ENCODE peak calls at places on chromosomes 2 and 18, in ten cellular contexts. P, Q, U, N, O, X, S, V, A and H are unnamed samples.

GRCh38 chr2:64186698-64187605 is 42.7 kb upstream of the PELI1 start:
- DNase-seq in V (no peak), A (no peak), U (no peak), N (peak), S (no peak), Q (peak), X (no peak), P (no peak), O (peak), H (no peak)

GRCh38 chr18:23963443-23964185 is 50.9 kb upstream of the TTC39C start:
- DNase-seq in U (no peak), V (no peak), A (no peak), P (no peak), S (no peak), X (no peak), Q (peak), N (no peak), O (peak), H (no peak)

GRCh38 chr2:233419626-233420431 is 65.5 kb downstream of the DGKD start:
- DNase-seq in N (no peak), V (no peak), X (no peak), S (peak), A (no peak), U (no peak), Q (no peak), O (peak), P (no peak), H (no peak)

GRCh38 chr2:27182346-27182745 is 29.5 kb upstream of the ATRAID start:
- DNase-seq in Q (peak), V (peak), U (peak), X (no peak), N (peak), A (no peak), S (no peak), O (peak), P (no peak), H (peak)

GRCh38 chr2:176167398-176167797 is 10.3 kb downstream of the HOXD3 start:
- DNase-seq in Q (peak), N (peak), U (no peak), P (no peak), X (no peak), O (no peak), S (no peak), V (peak), A (no peak), H (no peak)

GRCh38 chr18:22238036-22238435 is 68.6 kb downstream of the GATA6 start:
- DNase-seq in U (no peak), N (no peak), A (no peak), S (no peak), Q (no peak), X (no peak), O (no peak), V (no peak), P (no peak), H (no peak)

GRCh38 chr2:190256087-190256486 is 63.5 kb downstream of the HIBCH start:
- DNase-seq in V (no peak), Q (no peak), P (no peak), U (no peak), S (no peak), A (no peak), N (no peak), X (no peak), O (no peak), H (no peak)

GRCh38 chr2:23361185-23361584 is 23.8 kb upstream of the KLHL29 start:
- DNase-seq in P (no peak), V (no peak), N (no peak), A (no peak), X (no peak), U (no peak), S (no peak), Q (no peak), O (no peak), H (no peak)

GRCh38 chr2:202933958-202934357 is 21.9 kb downstream of the CARF start:
- DNase-seq in A (no peak), P (no peak), O (no peak), U (no peak), Q (no peak), V (no peak), X (no peak), N (no peak), S (no peak), H (no peak)

GRCh38 chr2:171272039-171272438 is 111.3 kb upstream of the TLK1 start:
- DNase-seq in X (peak), N (peak), U (peak), V (peak), P (no peak), Q (peak), O (peak), A (no peak), S (no peak), H (peak)

GRCh38 chr2:143075711-143076110 is 53.5 kb upstream of the ARHGAP15 start:
- DNase-seq in Q (no peak), X (no peak), S (no peak), U (no peak), N (no peak), P (no peak), V (no peak), O (no peak), A (no peak), H (no peak)

GRCh38 chr2:23388292-23388691 is 3.3 kb downstream of the KLHL29 start:
- DNase-seq in X (no peak), N (no peak), P (no peak), A (no peak), S (no peak), V (no peak), Q (no peak), U (no peak), O (no peak), H (no peak)

GRCh38 chr2:27723372-27724144 is 48.0 kb upstream of the MRPL33 start:
- DNase-seq in P (peak), V (peak), S (peak), O (peak), N (peak), X (no peak), U (peak), A (peak), Q (peak), H (no peak)

GRCh38 chr2:50782543-50782942 is 249.4 kb downstream of the NRXN1 start:
- DNase-seq in P (no peak), N (no peak), O (no peak), U (peak), V (peak), X (no peak), Q (no peak), A (no peak), S (no peak), H (no peak)

GRCh38 chr2:224069172-224069571 is 30.1 kb upstream of the SERPINE2 start:
- DNase-seq in O (peak), V (peak), X (no peak), U (no peak), Q (peak), P (no peak), A (no peak), N (peak), S (no peak), H (no peak)

GRCh38 chr2:64765160-64765805 is 111.6 kb upstream of the SERTAD2 start:
- DNase-seq in V (no peak), Q (no peak), P (no peak), O (no peak), S (no peak), U (no peak), X (no peak), N (no peak), A (no peak), H (no peak)

GRCh38 chr2:96788393-96789244 is 27.4 kb upstream of the CNNM3 start:
- DNase-seq in A (no peak), V (peak), Q (peak), P (no peak), N (peak), O (peak), S (no peak), U (peak), X (no peak), H (no peak)

GRCh38 chr2:129857200-129857599 is 122.3 kb upstream of the RAB6C start:
- DNase-seq in Q (no peak), U (no peak), O (no peak), X (no peak), V (no peak), S (no peak), A (no peak), P (no peak), N (no peak), H (no peak)

GRCh38 chr2:102331311-102331980 is 20.1 kb downstream of the IL1RL1 start:
- DNase-seq in N (peak), U (no peak), P (no peak), V (no peak), A (no peak), X (no peak), O (peak), Q (peak), S (no peak), H (no peak)
- H3K4me3 ChIP-seq in N (no peak), U (no peak), P (no peak), V (no peak), A (no peak), X (no peak), O (no peak), Q (no peak), S (no peak), H (no peak)

GRCh38 chr18:78972930-78973331 is 6.7 kb upstream of the SALL3 start:
- DNase-seq in X (no peak), U (no peak), Q (no peak), S (peak), O (no peak), A (no peak), P (no peak), V (no peak), N (no peak), H (no peak)
- H3K4me3 ChIP-seq in X (no peak), U (no peak), Q (no peak), S (peak), O (no peak), A (peak), P (no peak), V (no peak), N (no peak), H (no peak)

GRCh38 chr2:119431976-119432881 is 575 bp downstream of the TMEM37 start:
- DNase-seq in N (peak), X (no peak), Q (peak), P (no peak), U (peak), V (peak), O (peak), S (peak), A (no peak), H (no peak)

GRCh38 chr2:119434664-119435063 is 3.0 kb downstream of the TMEM37 start:
- DNase-seq in X (no peak), S (peak), O (no peak), Q (no peak), P (no peak), V (no peak), N (no peak), A (no peak), U (no peak), H (no peak)

GRCh38 chr2:119433636-119434327 is 2.1 kb downstream of the TMEM37 start:
- DNase-seq in V (no peak), Q (no peak), U (no peak), A (no peak), P (no peak), S (no peak), O (no peak), X (no peak), N (no peak), H (no peak)

GRCh38 chr2:119431155-119431975 is at the start of gene TMEM37:
- DNase-seq in O (peak), U (peak), N (peak), X (no peak), S (peak), A (peak), P (no peak), Q (peak), V (peak), H (peak)

GRCh38 chr2:119432882-119433522 is 1.3 kb downstream of the TMEM37 start:
- DNase-seq in Q (no peak), A (no peak), V (no peak), O (no peak), P (no peak), X (no peak), S (no peak), U (no peak), N (no peak), H (no peak)
- H3K4me3 ChIP-seq in Q (no peak), A (no peak), V (no peak), O (no peak), P (no peak), X (peak), S (peak), U (no peak), N (no peak), H (no peak)

DNA sequence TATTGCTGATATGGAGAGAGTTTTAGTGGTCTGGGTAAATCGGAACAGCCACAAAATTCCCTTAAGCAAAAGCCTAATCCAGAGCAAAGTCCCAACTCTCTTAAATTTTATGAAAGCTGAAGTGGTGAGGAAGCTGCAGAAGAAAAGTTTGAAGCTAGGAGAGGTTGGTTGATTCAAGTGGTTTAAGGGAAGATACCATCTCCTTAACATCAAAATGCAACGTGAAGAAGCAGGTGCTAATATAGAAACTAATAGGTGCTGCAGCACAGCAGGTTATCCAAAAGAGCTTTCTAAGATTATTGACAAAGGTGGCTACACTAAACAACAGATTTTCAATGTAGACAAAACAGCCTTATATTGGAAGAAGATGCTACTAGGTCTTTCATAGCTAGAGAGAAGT is 28.3 kb upstream of the CD8A start:
- DNase-seq in V (no peak), P (no peak), S (no peak), U (no peak), A (no peak), X (no peak), O (no peak), Q (no peak), N (no peak), H (no peak)
- H3K4me3 ChIP-seq in V (no peak), P (no peak), S (no peak), U (no peak), A (no peak), X (no peak), O (no peak), Q (no peak), N (no peak), H (no peak)

GRCh38 chr18:55320399-55321255 is 267.4 kb downstream of the TCF4 start:
- DNase-seq in N (peak), V (peak), P (no peak), S (no peak), Q (peak), U (no peak), X (no peak), O (no peak), A (no peak), H (no peak)
- H3K4me3 ChIP-seq in N (peak), V (peak), P (peak), S (no peak), Q (peak), U (peak), X (no peak), O (no peak), A (no peak), H (peak)

DNA sequence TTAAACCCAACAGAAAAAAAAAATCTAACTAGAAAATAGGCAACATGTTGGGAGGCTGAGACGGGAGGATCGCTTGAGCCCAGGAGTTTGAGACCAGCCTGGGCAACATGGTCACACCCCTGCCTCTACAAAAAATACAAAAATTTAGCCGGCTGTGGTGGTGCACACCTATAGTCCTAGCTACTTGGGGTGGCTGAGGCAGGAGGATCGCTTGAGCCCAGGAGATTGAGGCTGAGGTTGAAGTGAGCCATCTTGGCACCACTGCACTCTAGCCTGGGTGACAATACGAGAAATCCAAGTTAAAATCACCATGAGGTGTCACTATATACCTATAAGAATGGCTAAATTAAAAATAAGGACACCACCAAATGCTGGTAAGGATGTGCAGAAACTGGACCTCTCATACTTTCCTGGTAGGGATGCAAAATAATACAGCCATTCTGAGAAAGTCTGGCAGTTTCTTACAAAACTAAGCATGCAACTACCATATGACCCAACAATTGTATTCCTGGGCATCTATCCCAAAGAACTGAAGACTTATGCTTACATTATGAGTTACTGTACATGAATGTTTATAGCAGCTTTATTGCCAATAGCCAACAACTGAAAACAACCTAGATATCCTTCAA is 2.2 kb downstream of the SEPTIN10 start:
- DNase-seq in P (no peak), N (peak), V (peak), A (no peak), X (no peak), Q (peak), S (no peak), U (peak), O (peak), H (peak)
- H3K4me3 ChIP-seq in P (no peak), N (peak), V (peak), A (no peak), X (peak), Q (peak), S (peak), U (peak), O (peak), H (peak)

DNA sequence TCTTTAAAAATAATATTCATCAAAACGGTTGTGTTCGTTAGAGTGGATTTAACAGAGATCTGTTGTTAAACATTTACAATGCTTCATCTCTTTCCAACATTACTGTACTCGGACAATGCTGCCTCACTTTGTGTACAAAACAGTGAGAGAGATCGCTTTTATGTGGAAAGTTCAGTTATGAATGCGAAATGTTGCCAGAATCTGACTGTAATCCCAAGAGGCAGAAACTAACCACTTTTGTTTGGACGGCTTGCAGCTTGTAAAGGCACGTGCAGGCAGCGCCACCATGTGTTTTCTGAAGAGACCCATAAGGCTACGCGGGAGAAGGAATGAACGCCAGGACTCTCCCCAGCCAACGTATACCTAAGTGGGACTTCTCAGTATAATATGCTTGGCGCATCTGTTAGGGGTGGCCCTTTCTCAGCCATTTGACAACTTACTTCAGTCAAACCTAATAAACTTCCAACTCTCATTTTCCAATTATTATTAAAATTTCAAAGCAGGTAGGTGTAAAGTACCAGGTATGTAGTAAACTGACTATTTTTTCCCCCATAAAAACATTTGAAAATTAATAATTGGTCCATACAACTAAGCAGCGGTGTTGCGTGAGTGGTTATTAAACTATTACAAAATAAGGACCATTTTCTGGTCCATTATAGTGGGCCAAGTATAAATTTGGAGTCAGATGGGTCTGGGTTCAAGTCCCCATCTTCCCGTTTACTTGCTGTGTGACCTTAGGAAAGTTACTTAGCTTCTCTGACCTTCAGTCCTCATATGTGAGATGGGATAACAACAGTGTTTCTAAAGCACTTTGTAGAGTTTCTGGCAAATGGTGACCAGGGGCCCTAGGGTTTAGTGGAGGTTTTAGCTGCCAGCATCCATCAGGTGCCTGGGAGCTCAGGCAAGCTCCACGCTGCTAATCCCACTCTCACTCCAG is 5.6 kb upstream of the NAPG start:
- DNase-seq in A (peak), S (peak), P (peak), N (peak), Q (peak), O (peak), U (peak), X (peak), V (peak), H (peak)
- H3K4me3 ChIP-seq in A (no peak), S (no peak), P (no peak), N (peak), Q (peak), O (no peak), U (no peak), X (no peak), V (peak), H (no peak)

GRCh38 chr2:100416397-100416938 is 1.0 kb downstream of the CHST10 start:
- DNase-seq in P (no peak), S (no peak), N (peak), U (no peak), O (peak), A (no peak), X (no peak), V (no peak), Q (no peak), H (no peak)

GRCh38 chr2:100418563-100418962 is 1.1 kb upstream of the CHST10 start:
- DNase-seq in A (no peak), X (no peak), N (no peak), P (no peak), U (no peak), O (no peak), S (no peak), V (no peak), Q (peak), H (no peak)

GRCh38 chr2:100413586-100413985 is 3.9 kb downstream of the CHST10 start:
- DNase-seq in V (no peak), N (no peak), P (no peak), A (no peak), Q (no peak), O (no peak), U (no peak), S (no peak), X (no peak), H (no peak)

GRCh38 chr2:100416939-100417744 is at the start of gene CHST10:
- DNase-seq in S (peak), P (no peak), A (peak), V (peak), X (no peak), U (peak), O (peak), N (peak), Q (peak), H (peak)

GRCh38 chr2:100417745-100418090 is 250 bp upstream of the CHST10 start:
- DNase-seq in Q (no peak), V (no peak), O (no peak), U (no peak), N (no peak), X (no peak), A (no peak), S (no peak), P (no peak), H (no peak)
- H3K4me3 ChIP-seq in Q (peak), V (peak), O (peak), U (peak), N (peak), X (peak), A (peak), S (peak), P (peak), H (peak)

GRCh38 chr18:13620206-13620672 is 106.1 kb downstream of the FAM210A start:
- DNase-seq in N (no peak), A (no peak), Q (no peak), X (no peak), V (no peak), P (no peak), O (no peak), S (no peak), U (no peak), H (no peak)
- H3K4me3 ChIP-seq in N (no peak), A (no peak), Q (no peak), X (no peak), V (no peak), P (no peak), O (no peak), S (no peak), U (no peak), H (no peak)

DNA sequence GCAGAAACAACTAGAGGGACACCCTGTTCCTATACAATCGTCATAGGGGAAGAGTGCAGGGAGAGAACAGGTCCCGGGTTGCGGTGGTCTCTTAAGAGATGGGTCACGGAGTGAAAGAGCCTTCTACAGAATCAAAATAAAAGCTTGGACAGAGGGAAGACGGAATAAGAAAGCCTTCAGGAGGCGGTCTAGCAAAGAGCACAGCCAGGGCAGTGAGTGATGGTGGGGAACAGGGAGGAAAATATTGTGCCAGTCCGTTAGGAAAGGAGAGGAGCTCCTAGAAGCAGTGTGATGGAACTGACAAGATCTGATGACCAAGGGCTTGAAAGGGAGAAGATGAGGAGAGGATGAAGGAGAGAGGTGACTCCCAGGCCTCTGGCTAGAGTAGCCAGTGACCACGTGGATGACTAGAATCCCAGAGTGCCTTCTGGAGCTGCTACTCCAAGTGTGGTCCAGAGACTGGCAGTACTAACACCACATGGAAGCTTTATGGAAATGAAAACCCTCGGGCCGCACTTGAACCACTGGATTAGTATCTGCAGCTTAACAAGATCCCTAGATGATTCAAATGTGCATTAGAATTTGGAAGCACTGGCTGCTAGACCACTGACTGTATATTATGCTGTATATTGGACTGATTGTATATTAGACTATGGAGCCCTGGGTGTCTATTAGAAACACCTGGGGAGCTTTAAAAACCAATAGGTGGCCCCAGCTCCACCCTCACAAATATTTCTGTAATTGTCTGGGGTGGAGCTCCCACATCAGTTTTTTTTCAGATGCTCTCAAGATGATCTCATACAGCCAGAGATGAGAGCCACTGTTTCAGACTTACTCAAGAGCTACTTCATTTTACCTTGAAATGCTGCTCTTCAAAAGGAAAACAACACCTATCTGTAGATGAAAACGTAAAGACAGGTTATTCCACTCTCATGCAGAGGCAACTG is 1.1 kb upstream of the EVA1A start:
- DNase-seq in Q (peak), X (no peak), S (no peak), P (no peak), N (peak), A (no peak), O (peak), V (peak), U (peak), H (no peak)
- H3K4me3 ChIP-seq in Q (peak), X (no peak), S (peak), P (no peak), N (peak), A (no peak), O (peak), V (peak), U (peak), H (peak)